ENCODE peak calls at places on chromosome 4, in four cellular contexts. One of them, this sample, is unnamed.
A peak's percentile ranks its signal among the peaks of the same experiment; 100 is the strongest.

GRCh38 chr4:79987401-79987800 is 85.6 kb downstream of the ANTXR2 start:
- DNase-seq in PC-9: no peak
- DNase-seq in GM23248: peak; percentile 15
- DNase-seq in SK-N-SH: no peak
- DNase-seq in this sample: no peak

GRCh38 chr4:78776729-78777555 is 792 bp downstream of the BMP2K start:
- DNase-seq in SK-N-SH: peak; percentile 54
- DNase-seq in GM23248: peak; percentile 90
- DNase-seq in PC-9: peak; percentile 11
- DNase-seq in this sample: peak; percentile 74

GRCh38 chr4:148831945-148832344 is 389.7 kb upstream of the NR3C2 start:
- DNase-seq in GM23248: peak; percentile 92
- DNase-seq in SK-N-SH: no peak
- DNase-seq in PC-9: no peak
- DNase-seq in this sample: peak; percentile 81

GRCh38 chr4:99998062-99998880 is 48.2 kb upstream of the H2AZ1 start:
- DNase-seq in PC-9: no peak
- DNase-seq in GM23248: peak; percentile 68
- DNase-seq in SK-N-SH: peak; percentile 27
- DNase-seq in this sample: peak; percentile 59

GRCh38 chr4:137300776-137301175 is 231.5 kb downstream of the PCDH18 start:
- DNase-seq in PC-9: no peak
- DNase-seq in SK-N-SH: no peak
- DNase-seq in GM23248: peak; percentile 67
- DNase-seq in this sample: peak; percentile 24

GRCh38 chr4:1305781-1306455 is 16.2 kb downstream of the MAEA start:
- DNase-seq in GM23248: no peak
- DNase-seq in PC-9: no peak
- DNase-seq in SK-N-SH: no peak
- DNase-seq in this sample: no peak

GRCh38 chr4:155543126-155543765 is 123.4 kb upstream of the GUCY1A1 start:
- DNase-seq in PC-9: no peak
- DNase-seq in SK-N-SH: no peak
- DNase-seq in GM23248: peak; percentile 71
- DNase-seq in this sample: peak; percentile 77

GRCh38 chr4:147707892-147708672 is 23.8 kb upstream of the ARHGAP10 start:
- DNase-seq in GM23248: peak; percentile 57
- DNase-seq in PC-9: peak; percentile 44
- DNase-seq in SK-N-SH: peak; percentile 57
- DNase-seq in this sample: peak; percentile 64

GRCh38 chr4:89173336-89174090 is 62.2 kb downstream of the TIGD2 start:
- DNase-seq in PC-9: no peak
- DNase-seq in GM23248: no peak
- DNase-seq in SK-N-SH: no peak
- DNase-seq in this sample: no peak

GRCh38 chr4:122827258-122827887 is 742 bp downstream of the FGF2 start:
- DNase-seq in GM23248: peak; percentile 65
- DNase-seq in PC-9: peak; percentile 10
- DNase-seq in SK-N-SH: peak; percentile 92
- DNase-seq in this sample: peak; percentile 33

GRCh38 chr4:113101669-113102068 is 52.2 kb downstream of the ANK2 start:
- DNase-seq in SK-N-SH: no peak
- DNase-seq in PC-9: no peak
- DNase-seq in GM23248: peak; percentile 65
- DNase-seq in this sample: peak; percentile 36

GRCh38 chr4:140926672-140927071 is 170.5 kb upstream of the TBC1D9 start:
- DNase-seq in PC-9: no peak
- DNase-seq in GM23248: peak; percentile 70
- DNase-seq in SK-N-SH: no peak
- DNase-seq in this sample: no peak

GRCh38 chr4:4631150-4631549 is 89.3 kb upstream of the STX18 start:
- DNase-seq in PC-9: no peak
- DNase-seq in SK-N-SH: no peak
- DNase-seq in GM23248: no peak
- DNase-seq in this sample: no peak

GRCh38 chr4:86910369-86910768 is 18.1 kb upstream of the C4orf36 start:
- DNase-seq in SK-N-SH: no peak
- DNase-seq in PC-9: no peak
- DNase-seq in GM23248: no peak
- DNase-seq in this sample: peak; percentile 21

GRCh38 chr4:8261851-8262535 is 7.6 kb upstream of the HTRA3 start:
- DNase-seq in PC-9: no peak
- DNase-seq in GM23248: no peak
- DNase-seq in SK-N-SH: no peak
- DNase-seq in this sample: no peak

DNA sequence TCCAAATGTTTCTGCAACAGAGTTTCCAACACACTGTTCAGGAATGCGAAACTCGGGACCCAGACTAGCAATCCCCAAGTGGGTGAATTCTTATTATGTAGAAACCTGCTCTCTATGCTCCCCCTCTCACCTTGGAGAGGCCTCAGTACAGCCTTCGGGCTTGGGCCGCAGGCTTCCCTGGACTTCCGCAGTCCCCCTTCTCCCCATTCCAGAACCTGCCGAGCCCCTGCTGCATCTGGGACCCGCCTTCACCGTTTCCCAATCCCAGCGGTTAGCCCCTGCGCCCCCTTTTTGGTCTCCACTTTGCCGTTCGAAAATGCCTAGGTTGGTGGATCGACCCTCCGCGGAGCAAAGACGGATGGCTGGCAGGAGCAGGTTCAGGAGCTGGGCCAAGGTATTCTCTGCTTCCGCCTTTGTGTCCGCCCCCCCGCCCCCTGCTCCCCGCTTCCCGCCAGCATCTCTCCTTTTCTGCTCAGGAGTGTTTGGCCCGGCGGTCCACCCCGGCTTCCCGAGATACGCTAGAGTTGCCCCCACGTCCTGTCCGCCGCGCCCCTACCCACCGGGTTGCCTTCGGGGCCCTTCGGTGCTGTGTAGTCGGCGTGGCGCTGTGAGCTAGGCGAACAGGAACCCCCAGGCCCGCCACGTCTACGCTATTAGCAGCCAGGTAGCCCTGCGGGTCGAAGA is 11.5 kb downstream of the HAND2 start:
- DNase-seq in SK-N-SH: peak; percentile 64
- DNase-seq in GM23248: no peak
- DNase-seq in PC-9: no peak
- DNase-seq in this sample: no peak
- H2AFZ ChIP-seq in SK-N-SH: peak overlapping the region; percentile 52
- H2AFZ ChIP-seq in GM23248: peak overlapping the region; percentile 61
- H2AFZ ChIP-seq in PC-9: no peak overlapping the region
- H2AFZ ChIP-seq in this sample: no peak overlapping the region

GRCh38 chr4:26859762-26860156 is 882 bp upstream of the STIM2 start:
- DNase-seq in SK-N-SH: no peak
- DNase-seq in GM23248: no peak
- DNase-seq in PC-9: no peak
- DNase-seq in this sample: no peak

GRCh38 chr4:26857278-26858034 is 3.2 kb upstream of the STIM2 start:
- DNase-seq in GM23248: peak; percentile 91
- DNase-seq in PC-9: peak; percentile 92
- DNase-seq in SK-N-SH: peak; percentile 92
- DNase-seq in this sample: peak; percentile 83

GRCh38 chr4:26858947-26859401 is 1.7 kb upstream of the STIM2 start:
- DNase-seq in SK-N-SH: no peak
- DNase-seq in GM23248: no peak
- DNase-seq in PC-9: no peak
- DNase-seq in this sample: no peak

GRCh38 chr4:26856906-26857277 is 3.7 kb upstream of the STIM2 start:
- DNase-seq in GM23248: peak; percentile 18
- DNase-seq in PC-9: no peak
- DNase-seq in SK-N-SH: no peak
- DNase-seq in this sample: no peak

DNA sequence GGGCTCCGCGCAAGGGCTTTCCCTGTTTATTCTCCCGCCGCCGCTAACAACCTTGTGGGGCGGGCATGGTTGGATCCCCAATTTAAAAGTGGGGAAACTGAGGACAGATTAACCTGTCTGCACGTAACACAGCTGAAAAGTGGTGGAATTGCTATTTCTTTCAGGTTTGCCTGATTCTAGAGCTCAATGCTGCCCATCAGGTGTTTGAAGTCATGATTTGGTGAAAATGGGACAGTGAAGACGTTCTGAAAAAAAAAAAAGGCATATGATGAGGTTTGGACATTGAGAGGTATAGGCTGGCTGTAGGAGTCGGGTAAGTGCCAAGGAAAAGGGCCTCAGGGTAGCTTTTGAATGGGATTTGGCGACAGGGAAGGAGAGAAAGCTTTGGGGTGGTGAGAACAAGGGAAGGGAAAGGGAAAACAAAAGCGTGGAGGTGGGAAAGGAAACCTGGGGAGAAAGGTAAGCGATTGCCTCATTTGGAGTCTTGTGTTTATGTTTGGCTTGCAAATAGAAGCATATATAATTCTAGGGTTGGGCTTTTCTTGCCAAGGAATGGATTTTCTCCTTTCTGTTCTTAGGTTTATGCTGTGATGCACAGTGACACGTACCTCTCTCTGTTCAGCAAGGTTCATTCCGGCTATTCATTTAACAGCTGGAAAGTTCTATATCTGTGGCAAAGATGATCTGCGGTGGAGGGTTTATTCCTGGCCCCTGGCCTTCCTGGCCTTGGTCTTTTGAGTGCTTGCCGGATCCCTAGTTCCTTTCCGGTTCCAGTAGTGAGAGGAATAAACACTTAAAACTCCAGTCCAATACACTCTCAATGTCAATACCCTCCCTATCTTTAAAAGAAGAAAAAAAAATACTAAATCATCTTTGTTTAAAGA is 2.4 kb upstream of the STIM2 start:
- DNase-seq in PC-9: no peak
- DNase-seq in SK-N-SH: peak; percentile 10
- DNase-seq in GM23248: no peak
- DNase-seq in this sample: no peak
- H3F3A ChIP-seq in PC-9: peaks cover 19% of the 10 kb centered on the region
- H3F3A ChIP-seq in SK-N-SH: peaks cover 20% of the 10 kb centered on the region
- H3F3A ChIP-seq in GM23248: peaks cover 27% of the 10 kb centered on the region
- H3F3A ChIP-seq in this sample: no peaks in the 10 kb centered on the region

GRCh38 chr4:3405176-3405575 is 36.6 kb upstream of the HGFAC start:
- DNase-seq in PC-9: no peak
- DNase-seq in GM23248: no peak
- DNase-seq in SK-N-SH: no peak
- DNase-seq in this sample: no peak
- H2AFZ ChIP-seq in PC-9: no peak overlapping the region
- H2AFZ ChIP-seq in GM23248: no peak overlapping the region
- H2AFZ ChIP-seq in SK-N-SH: no peak overlapping the region
- H2AFZ ChIP-seq in this sample: no peak overlapping the region

DNA sequence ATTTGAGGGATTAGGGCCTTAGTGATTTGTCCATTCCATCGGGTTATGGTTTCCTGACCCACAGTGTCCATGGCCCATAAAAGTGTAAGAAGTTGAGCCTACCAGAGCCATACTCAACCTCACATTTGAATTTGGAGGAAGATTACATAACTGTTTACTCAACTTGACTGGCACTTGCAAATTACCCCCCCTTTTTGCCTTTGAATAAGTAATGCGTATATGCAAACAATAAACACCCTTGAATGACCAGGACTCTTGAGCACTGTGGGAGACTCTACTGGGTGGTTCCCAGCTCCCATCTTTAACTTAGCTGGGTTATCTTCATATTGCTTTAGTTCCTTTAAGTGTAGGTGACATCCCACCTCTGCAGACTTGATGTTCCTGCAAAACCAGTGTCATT is 30.6 kb upstream of the STIM2 start:
- DNase-seq in PC-9: no peak
- DNase-seq in SK-N-SH: no peak
- DNase-seq in GM23248: no peak
- DNase-seq in this sample: no peak
- H3F3A ChIP-seq in PC-9: no peaks in the 10 kb centered on the region
- H3F3A ChIP-seq in SK-N-SH: no peaks in the 10 kb centered on the region
- H3F3A ChIP-seq in GM23248: no peaks in the 10 kb centered on the region
- H3F3A ChIP-seq in this sample: no peaks in the 10 kb centered on the region

DNA sequence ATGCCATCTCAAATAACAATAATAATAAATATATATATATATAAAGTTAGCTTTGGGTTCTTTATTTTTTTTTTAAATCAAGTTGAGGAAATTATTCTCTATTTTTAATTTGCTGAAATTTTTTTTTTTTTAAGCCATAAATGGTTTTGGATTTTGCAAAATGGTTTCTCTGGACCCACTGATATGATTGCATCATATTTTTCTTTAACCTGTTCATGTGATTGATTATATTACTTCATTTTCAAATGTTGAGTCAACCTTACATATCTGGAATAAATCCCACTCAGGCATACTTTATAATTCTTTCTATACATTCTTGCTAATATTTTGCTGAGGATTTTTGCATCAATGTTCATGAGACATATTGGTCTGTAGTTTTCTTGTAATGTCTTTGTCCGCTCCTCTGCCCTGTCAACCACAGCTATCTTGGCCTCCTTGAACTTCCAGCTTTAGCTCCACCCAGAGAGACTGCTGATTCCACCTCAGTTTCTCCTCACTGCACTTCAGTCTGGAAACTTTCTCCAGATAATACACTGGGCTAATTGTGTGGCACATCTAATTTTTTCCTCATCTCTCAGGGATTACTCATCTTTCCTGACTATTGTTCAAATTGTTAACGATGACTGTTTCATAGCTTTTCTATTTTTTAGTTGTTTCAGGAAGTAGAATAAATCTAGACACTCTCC is 160.9 kb upstream of the GIMD1 start:
- DNase-seq in PC-9: peak; percentile 1
- DNase-seq in SK-N-SH: no peak
- DNase-seq in GM23248: peak; percentile 71
- DNase-seq in this sample: peak; percentile 52
- H2AFZ ChIP-seq in PC-9: no peak overlapping the region
- H2AFZ ChIP-seq in SK-N-SH: peak overlapping the region; percentile 92
- H2AFZ ChIP-seq in GM23248: peak overlapping the region; percentile 82
- H2AFZ ChIP-seq in this sample: peak overlapping the region; percentile 49

DNA sequence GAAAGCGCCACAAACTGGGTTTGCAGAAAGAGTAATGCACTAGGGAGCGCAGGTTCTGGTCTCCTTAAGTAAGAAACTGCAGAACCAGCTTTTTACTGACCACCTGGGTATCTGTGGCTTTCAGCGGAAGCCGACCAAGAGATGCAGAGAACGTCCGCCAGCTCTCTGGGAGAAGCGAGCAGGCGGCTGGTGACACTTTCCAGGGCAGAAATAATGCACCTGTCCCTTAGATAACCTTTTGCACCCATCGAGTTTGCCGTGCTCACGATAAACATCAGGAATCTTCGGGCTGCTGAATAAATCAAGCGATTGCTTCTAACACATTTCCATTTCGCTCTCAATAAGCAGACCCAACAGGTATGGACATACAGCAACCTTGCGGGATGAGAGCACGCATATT is 3.5 kb downstream of the ATOH1 start:
- DNase-seq in SK-N-SH: no peak
- DNase-seq in PC-9: no peak
- DNase-seq in GM23248: no peak
- DNase-seq in this sample: no peak
- H3F3A ChIP-seq in SK-N-SH: no peaks in the 10 kb centered on the region
- H3F3A ChIP-seq in PC-9: no peaks in the 10 kb centered on the region
- H3F3A ChIP-seq in GM23248: no peaks in the 10 kb centered on the region
- H3F3A ChIP-seq in this sample: no peaks in the 10 kb centered on the region

DNA sequence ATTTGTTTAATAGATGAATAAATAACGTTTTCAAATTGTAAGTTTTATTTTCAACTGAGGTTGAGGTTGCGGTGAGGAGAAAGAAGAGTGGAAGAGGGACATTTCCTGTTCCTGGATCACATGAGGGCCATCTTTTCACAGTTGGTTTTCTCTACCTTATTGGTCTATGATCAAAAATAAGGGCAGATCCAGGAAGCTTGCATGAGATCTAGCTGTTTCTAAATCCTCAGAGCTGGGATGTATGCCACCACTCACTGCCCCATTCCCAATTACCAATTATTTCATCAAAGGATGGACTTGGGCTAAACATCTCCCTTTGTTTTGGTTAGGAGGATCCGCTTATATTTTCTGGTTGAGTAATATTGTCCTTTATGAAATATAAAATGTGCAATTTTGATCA is 104.8 kb upstream of the TLL1 start:
- DNase-seq in PC-9: no peak
- DNase-seq in SK-N-SH: no peak
- DNase-seq in GM23248: no peak
- DNase-seq in this sample: no peak
- H2AFZ ChIP-seq in PC-9: no peak overlapping the region
- H2AFZ ChIP-seq in SK-N-SH: no peak overlapping the region
- H2AFZ ChIP-seq in GM23248: no peak overlapping the region
- H2AFZ ChIP-seq in this sample: no peak overlapping the region

This sample was measured in PC-3.